ENCODE peak calls at places on chromosome 9, in six cellular contexts. O, R, W, A, V and M are unnamed samples. For H3K9me3, the result is how much of the 10 kb centered on the place peaks cover.

GRCh38 chr9:84781431-84781830 is 111.9 kb downstream of the NTRK2 start:
- DNase-seq in O (no peak), R (no peak), W (no peak), A (no peak), V (no peak), M (no peak)

GRCh38 chr9:89743576-89744254 is 138.9 kb downstream of the GADD45G start:
- DNase-seq in O (no peak), R (no peak), W (peak), A (no peak), V (peak), M (no peak)

GRCh38 chr9:111959960-111960359 is 63.3 kb downstream of the UGCG start:
- DNase-seq in O (no peak), R (no peak), W (no peak), A (no peak), V (no peak), M (no peak)

GRCh38 chr9:130555061-130555460 is 24.3 kb upstream of the FUBP3 start:
- DNase-seq in O (no peak), R (no peak), W (no peak), A (no peak), V (no peak), M (no peak)

GRCh38 chr9:17330097-17330496 is 195.3 kb downstream of the CNTLN start:
- DNase-seq in O (no peak), R (no peak), W (no peak), A (no peak), V (no peak), M (no peak)

GRCh38 chr9:14018061-14018460 is 295.9 kb downstream of the NFIB start:
- DNase-seq in O (no peak), R (no peak), W (no peak), A (no peak), V (no peak), M (no peak)

GRCh38 chr9:33329117-33329563 is 38.8 kb downstream of the NFX1 start:
- DNase-seq in O (peak), R (peak), W (no peak), A (no peak), V (no peak), M (peak)

GRCh38 chr9:110543631-110544051 is 35.9 kb downstream of the SVEP1 start:
- DNase-seq in O (no peak), R (no peak), W (no peak), A (peak), V (no peak), M (no peak)

GRCh38 chr9:128127990-128128835 is 684 bp upstream of the PTGES2 start:
- DNase-seq in O (peak), R (peak), W (peak), A (peak), V (peak), M (peak)

GRCh38 chr9:98129451-98129881 is 10.4 kb upstream of the TRIM14 start:
- DNase-seq in O (peak), R (no peak), W (peak), A (no peak), V (no peak), M (no peak)

GRCh38 chr9:38018964-38019602 is 49.9 kb downstream of the SHB start:
- DNase-seq in O (no peak), R (no peak), W (no peak), A (no peak), V (no peak), M (no peak)

GRCh38 chr9:68640421-68641089 is 64.5 kb upstream of the PIP5K1B start:
- DNase-seq in O (no peak), R (no peak), W (no peak), A (no peak), V (no peak), M (no peak)

GRCh38 chr9:87615547-87616148 is 110.3 kb upstream of the CTSL start:
- DNase-seq in O (no peak), R (no peak), W (no peak), A (no peak), V (no peak), M (no peak)

GRCh38 chr9:114382951-114383865 is 4.6 kb downstream of the AKNA start:
- DNase-seq in O (peak), R (no peak), W (peak), A (peak), V (peak), M (no peak)

GRCh38 chr9:6354072-6354686 is 26.0 kb downstream of the TPD52L3 start:
- DNase-seq in O (no peak), R (peak), W (no peak), A (no peak), V (no peak), M (no peak)

GRCh38 chr9:124110307-124110915 is 98.8 kb downstream of the LHX2 start:
- DNase-seq in O (peak), R (no peak), W (no peak), A (peak), V (no peak), M (peak)

GRCh38 chr9:23608456-23608855 is 217.6 kb downstream of the ELAVL2 start:
- DNase-seq in O (no peak), R (no peak), W (no peak), A (no peak), V (no peak), M (no peak)

GRCh38 chr9:24391095-24391494 is 154.6 kb downstream of the IZUMO3 start:
- DNase-seq in O (no peak), R (no peak), W (no peak), A (no peak), V (no peak), M (no peak)

GRCh38 chr9:135925496-135926133 is 18.3 kb upstream of the CAMSAP1 start:
- DNase-seq in O (no peak), R (no peak), W (no peak), A (no peak), V (no peak), M (no peak)

GRCh38 chr9:86947146-86948081 is at the start of gene GAS1:
- DNase-seq in O (peak), R (no peak), W (peak), A (peak), V (peak), M (peak)

GRCh38 chr9:127805620-127806019 is 2.9 kb downstream of the FPGS start:
- DNase-seq in O (peak), R (no peak), W (no peak), A (no peak), V (no peak), M (peak)

GRCh38 chr9:132586830-132587483 is 4.6 kb downstream of the BARHL1 start:
- DNase-seq in O (no peak), R (no peak), W (no peak), A (no peak), V (no peak), M (no peak)

GRCh38 chr9:100354121-100354800 is 1.5 kb upstream of the TEX10 start:
- DNase-seq in O (no peak), R (no peak), W (no peak), A (no peak), V (no peak), M (no peak)

GRCh38 chr9:113991714-113992113 is 86.4 kb downstream of the AMBP start:
- DNase-seq in O (no peak), R (no peak), W (peak), A (no peak), V (no peak), M (no peak)

GRCh38 chr9:121597693-121598166 is 53.7 kb upstream of the DAB2IP start:
- DNase-seq in O (no peak), R (no peak), W (no peak), A (no peak), V (no peak), M (no peak)
- H3K9me3 ChIP-seq in O (under half), R (under half), W (under half), A (under half), V (under half), M (under half)

DNA sequence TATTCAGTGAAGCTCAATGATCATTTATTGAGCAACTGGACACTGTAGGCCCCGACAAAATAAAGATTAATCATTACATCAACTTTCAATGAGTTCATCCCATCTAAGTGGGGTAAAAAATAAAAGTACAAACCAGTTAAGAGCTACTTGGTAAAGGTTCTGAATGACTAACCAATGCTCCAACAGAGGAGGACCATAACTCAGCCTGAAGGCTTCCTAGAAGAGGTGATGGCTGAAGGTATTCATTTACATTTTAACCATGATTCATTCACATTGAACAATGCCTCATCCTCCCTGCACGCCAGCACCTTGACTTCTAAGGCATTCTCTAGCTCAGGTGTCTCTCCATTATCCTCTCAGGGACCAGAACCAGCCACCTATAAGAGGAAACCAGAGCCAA is 201.4 kb downstream of the ZNF462 start:
- DNase-seq in O (no peak), R (no peak), W (no peak), A (no peak), V (no peak), M (no peak)
- H3K9me3 ChIP-seq in O (under half), R (under half), W (under half), A (under half), V (under half), M (under half)

DNA sequence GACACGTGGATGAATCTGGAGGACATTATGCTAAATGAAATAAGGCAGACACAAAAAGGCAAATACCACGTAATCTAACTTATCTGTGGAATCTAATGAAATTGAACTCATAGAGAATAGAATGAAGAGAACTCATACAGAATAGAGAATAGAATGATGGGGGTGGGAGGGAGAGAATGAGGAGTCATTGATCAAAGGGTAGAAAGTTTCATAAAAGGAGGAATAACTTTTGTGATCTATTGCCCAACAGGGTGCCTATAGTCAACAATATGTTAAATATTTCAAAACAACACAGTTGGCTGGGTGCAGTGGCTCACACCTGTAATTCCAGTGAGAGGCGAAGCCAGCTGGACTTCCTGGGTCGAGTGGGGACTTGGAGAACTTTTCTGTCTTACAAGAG is 54.9 kb upstream of the ZNF169 start:
- DNase-seq in O (no peak), R (no peak), W (no peak), A (no peak), V (no peak), M (no peak)
- H3K9me3 ChIP-seq in O (under half), R (under half), W (under half), A (under half), V (under half), M (under half)

DNA sequence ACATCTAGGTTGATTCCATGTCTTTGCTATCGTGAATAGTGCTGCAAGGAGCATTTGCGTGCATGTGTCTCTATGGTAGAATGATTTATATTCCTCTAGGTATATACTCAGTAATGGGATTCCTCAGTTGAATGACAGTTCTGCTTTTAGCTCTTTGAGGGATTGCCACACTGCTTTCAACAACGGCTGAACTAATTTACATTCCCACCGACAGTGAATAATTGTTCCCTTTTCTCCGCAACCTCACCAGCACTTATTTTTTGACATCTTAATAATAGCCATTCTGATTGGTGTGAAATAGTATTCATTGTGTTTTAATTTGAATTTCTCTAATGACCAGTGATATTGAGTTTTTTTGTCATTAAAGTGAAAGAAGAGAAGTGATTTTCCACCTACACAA is 18.5 kb downstream of the IFNA5 start:
- DNase-seq in O (no peak), R (no peak), W (no peak), A (no peak), V (no peak), M (no peak)
- H3K9me3 ChIP-seq in O (under half), R (under half), W (under half), A (under half), V (under half), M (under half)

GRCh38 chr9:977361-978116 is 1.1 kb downstream of the DMRT3 start:
- DNase-seq in O (no peak), R (no peak), W (no peak), A (no peak), V (no peak), M (no peak)
- H3K9me3 ChIP-seq in O (under half), R (under half), W (under half), A (under half), V (under half), M (under half)

GRCh38 chr9:96762562-96762961 is 15.3 kb downstream of the ZNF510 start:
- DNase-seq in O (no peak), R (no peak), W (no peak), A (no peak), V (no peak), M (no peak)

GRCh38 chr9:96771124-96771523 is 6.8 kb downstream of the ZNF510 start:
- DNase-seq in O (no peak), R (no peak), W (no peak), A (no peak), V (no peak), M (no peak)

GRCh38 chr9:96769989-96770388 is 7.9 kb downstream of the ZNF510 start:
- DNase-seq in O (no peak), R (no peak), W (no peak), A (no peak), V (no peak), M (no peak)

GRCh38 chr9:96766199-96766598 is 11.7 kb downstream of the ZNF510 start:
- DNase-seq in O (no peak), R (no peak), W (no peak), A (no peak), V (no peak), M (no peak)
- H3K9me3 ChIP-seq in O (half or more), R (half or more), W (under half), A (half or more), V (under half), M (half or more)